ENCODE peak calls at places on chromosomes 7 and 10, in eight cellular contexts. I is left colon; J is cerebellar cortex; Q is heart left ventricle; L is activated CD4-positive, alpha-beta T cell treated with anti-CD3 and anti-CD28 coated beads, Interleukin-2, amount 50 U/mL, for 4 hours; Z is LoVo; G is ELR; F is frontal cortex. X is an unnamed sample.

GRCh38 chr7:7265057-7265456 is 82.7 kb downstream of the C1GALT1 start:
- DNase-seq in F (no peak), J (no peak), G (no peak), I (no peak), L (no peak), Z (no peak), Q (no peak), X (no peak)

GRCh38 chr7:3733541-3734140 is 432.6 kb downstream of the SDK1 start:
- DNase-seq in I (no peak), L (no peak), J (no peak), Q (no peak), F (no peak), G (no peak), Z (no peak), X (no peak)

GRCh38 chr7:82740246-82740848 is 296.8 kb upstream of the CACNA2D1 start:
- DNase-seq in F (no peak), L (no peak), Z (peak; percentile 27), Q (no peak), I (peak; percentile 42), G (peak; percentile 71), J (peak; percentile 70), X (peak; percentile 50)

GRCh38 chr7:6156734-6157133 is 115.7 kb downstream of the CYTH3 start:
- DNase-seq in L (no peak), G (no peak), F (no peak), Q (no peak), J (no peak), I (no peak), Z (no peak), X (no peak)

GRCh38 chr10:28679941-28680752 is 2.8 kb downstream of the BAMBI start:
- DNase-seq in F (no peak), Q (no peak), J (no peak), L (no peak), Z (no peak), I (peak; percentile 22), G (peak; percentile 16), X (no peak)

GRCh38 chr7:12951397-12951801 is 264.0 kb downstream of the ARL4A start:
- DNase-seq in J (no peak), I (no peak), G (peak; percentile 88), L (no peak), F (no peak), Z (peak; percentile 72), Q (no peak), X (peak; percentile 28)

GRCh38 chr10:3848768-3849643 is 64.0 kb upstream of the KLF6 start:
- DNase-seq in J (no peak), I (no peak), Q (no peak), L (peak; percentile 18), F (no peak), G (peak; percentile 87), Z (no peak), X (peak; percentile 59)

GRCh38 chr7:41955475-41956243 is 252.8 kb upstream of the INHBA start:
- DNase-seq in L (no peak), Q (peak; percentile 91), J (peak; percentile 96), F (peak; percentile 80), I (peak; percentile 70), G (peak; percentile 97), Z (peak; percentile 71), X (peak; percentile 99)

GRCh38 chr10:24771943-24772747 is 48.5 kb upstream of the ARHGAP21 start:
- DNase-seq in Q (no peak), J (no peak), Z (no peak), I (no peak), L (no peak), F (no peak), G (no peak), X (no peak)

GRCh38 chr10:109178576-109178975 is 744.7 kb downstream of the XPNPEP1 start:
- DNase-seq in Z (no peak), J (no peak), Q (no peak), F (no peak), I (no peak), G (no peak), L (no peak), X (no peak)

GRCh38 chr7:522071-522937 is 2.7 kb upstream of the PDGFA start:
- DNase-seq in F (no peak), J (no peak), Z (peak; percentile 66), I (peak; percentile 67), L (peak; percentile 34), Q (peak; percentile 79), G (peak; percentile 46), X (peak; percentile 27)

GRCh38 chr10:99560277-99561126 is 27.8 kb downstream of the NKX2-3 start:
- DNase-seq in Z (peak; percentile 70), Q (peak; percentile 29), F (no peak), I (peak; percentile 53), J (peak; percentile 62), L (peak; percentile 4), G (peak; percentile 72), X (peak; percentile 66)

GRCh38 chr7:84083846-84084245 is 110.7 kb downstream of the SEMA3A start:
- DNase-seq in G (no peak), Q (no peak), F (no peak), Z (no peak), J (no peak), L (no peak), I (no peak), X (no peak)

GRCh38 chr10:129945031-129945430 is 19.0 kb downstream of the EBF3 start:
- DNase-seq in F (no peak), L (no peak), J (no peak), I (no peak), G (no peak), Z (no peak), Q (no peak), X (no peak)

GRCh38 chr10:43259248-43259980 is 7.5 kb downstream of the RASGEF1A start:
- DNase-seq in F (no peak), Z (no peak), Q (no peak), J (no peak), I (no peak), L (no peak), G (no peak), X (no peak)

GRCh38 chr10:33901166-33901565 is 566.7 kb upstream of the NRP1 start:
- DNase-seq in Q (no peak), F (no peak), G (peak; percentile 64), L (no peak), Z (no peak), I (no peak), J (no peak), X (peak; percentile 65)

GRCh38 chr7:88357794-88358533 is 51.3 kb upstream of the STEAP4 start:
- DNase-seq in I (no peak), G (peak; percentile 3), Q (no peak), L (no peak), F (no peak), J (no peak), Z (peak; percentile 63), X (peak; percentile 13)

GRCh38 chr10:104061196-104061595 is 24.5 kb downstream of the COL17A1 start:
- DNase-seq in J (no peak), G (no peak), L (no peak), I (no peak), Q (no peak), F (no peak), Z (no peak), X (no peak)

GRCh38 chr10:80530251-80530650 is 7.5 kb upstream of the SH2D4B start:
- DNase-seq in G (peak; percentile 55), F (no peak), I (peak; percentile 41), L (peak; percentile 26), Q (peak; percentile 52), J (no peak), Z (no peak), X (peak; percentile 28)

GRCh38 chr7:77330169-77330882 is 85.8 kb downstream of the GSAP start:
- DNase-seq in Z (peak; percentile 73), L (no peak), G (peak; percentile 71), Q (peak; percentile 26), I (no peak), F (no peak), J (no peak), X (no peak)

GRCh38 chr7:1021931-1022330 is 22.4 kb upstream of the GPR146 start:
- DNase-seq in Z (no peak), I (no peak), Q (no peak), J (no peak), F (no peak), L (no peak), G (no peak), X (no peak)

GRCh38 chr7:128119036-128119435 is 87.8 kb upstream of the LRRC4 start:
- DNase-seq in F (no peak), J (no peak), Q (no peak), Z (no peak), L (no peak), I (no peak), G (no peak), X (no peak)

GRCh38 chr7:129790136-129790535 is 162.6 kb downstream of the UBE2H start:
- DNase-seq in F (no peak), Z (no peak), Q (no peak), I (no peak), J (no peak), G (peak; percentile 80), L (no peak), X (peak; percentile 44)

GRCh38 chr7:36966039-36966438 is 241.7 kb upstream of the AOAH start:
- DNase-seq in F (no peak), G (no peak), J (no peak), Q (no peak), L (no peak), Z (no peak), I (no peak), X (no peak)

GRCh38 chr7:139682136-139683013 is 95.4 kb downstream of the HIPK2 start:
- DNase-seq in J (no peak), I (no peak), L (no peak), Z (no peak), Q (no peak), F (no peak), G (peak; percentile 93), X (peak; percentile 58)

GRCh38 chr10:99315853-99316252 is 13.3 kb upstream of the CNNM1 start:
- DNase-seq in L (no peak), J (no peak), F (no peak), Q (no peak), Z (no peak), G (no peak), I (no peak), X (no peak)

GRCh38 chr7:64045301-64046040 is at the start of gene ZNF727:
- DNase-seq in G (no peak), J (peak; percentile 91), L (no peak), Z (no peak), Q (peak; percentile 81), I (peak; percentile 48), F (peak; percentile 59), X (no peak)

GRCh38 chr7:16668049-16668858 is 22.3 kb downstream of the BZW2 start:
- DNase-seq in J (no peak), Q (peak; percentile 48), Z (peak; percentile 63), L (no peak), F (no peak), I (no peak), G (peak; percentile 100), X (peak; percentile 95)

GRCh38 chr10:8066146-8066545 is 11.7 kb downstream of the GATA3 start:
- DNase-seq in Q (no peak), J (no peak), G (no peak), I (no peak), F (no peak), L (no peak), Z (no peak), X (no peak)

GRCh38 chr10:88066876-88067275 is 203.5 kb downstream of the PTEN start:
- DNase-seq in F (no peak), I (no peak), L (no peak), J (no peak), Z (no peak), Q (no peak), G (no peak), X (no peak)